ENCODE peak calls at places on chromosomes 11 and 22, in seven cellular contexts. W is skeletal muscle cell, F is H9, L is anterior cingulate cortex, X is NCI-H2081 treated with DMSO at 0.1 percent for 48 hours, K is GM12891, P is CMK. S is an unnamed sample.

GRCh38 chr11:110031171-110031570 is 62.0 kb upstream of the ZC3H12C start:
- DNase-seq in W (no peak), F (no peak), L (no peak), X (no peak), K (no peak), P (no peak), S (no peak)

GRCh38 chr22:25051983-25052710 is 99.6 kb downstream of the KIAA1671 start:
- DNase-seq in W (no peak), F (no peak), L (no peak), X (no peak), K (no peak), P (no peak), S (peak; percentile 53)

GRCh38 chr11:8252388-8252787 is 11.3 kb downstream of the LMO1 start:
- DNase-seq in W (no peak), F (peak; percentile 12), L (no peak), X (no peak), K (no peak), P (no peak), S (no peak)

GRCh38 chr11:86932942-86933875 is 22.0 kb downstream of the FZD4 start:
- DNase-seq in W (no peak), F (no peak), L (no peak), X (no peak), K (no peak), P (no peak), S (no peak)

GRCh38 chr11:91922846-91923245 is 301.8 kb upstream of the FAT3 start:
- DNase-seq in W (no peak), F (no peak), L (no peak), X (no peak), K (no peak), P (no peak), S (no peak)

GRCh38 chr11:79117488-79117887 is 323.3 kb downstream of the TENM4 start:
- DNase-seq in W (no peak), F (no peak), L (no peak), X (no peak), K (no peak), P (no peak), S (no peak)

GRCh38 chr22:33227791-33228190 is 169.6 kb upstream of the SYN3 start:
- DNase-seq in W (no peak), F (no peak), L (no peak), X (no peak), K (no peak), P (no peak), S (no peak)

GRCh38 chr11:77211594-77212251 is 83.7 kb downstream of the MYO7A start:
- DNase-seq in W (no peak), F (no peak), L (no peak), X (no peak), K (peak; percentile 5), P (no peak), S (no peak)

GRCh38 chr11:69922015-69922595 is 102.9 kb upstream of the FGF3 start:
- DNase-seq in W (no peak), F (no peak), L (no peak), X (no peak), K (no peak), P (no peak), S (no peak)

GRCh38 chr11:16418698-16419097 is 62.4 kb upstream of the SOX6 start:
- DNase-seq in W (no peak), F (no peak), L (no peak), X (no peak), K (no peak), P (no peak), S (no peak)

GRCh38 chr11:112310414-112310813 is 49.8 kb upstream of the PLET1 start:
- DNase-seq in W (peak; percentile 41), F (no peak), L (no peak), X (no peak), K (no peak), P (no peak), S (no peak)

GRCh38 chr11:129852125-129852740 is 36.6 kb downstream of the TMEM45B start:
- DNase-seq in W (no peak), F (no peak), L (no peak), X (no peak), K (no peak), P (no peak), S (no peak)

GRCh38 chr22:46081036-46081830 is 69.1 kb upstream of the PPARA start:
- DNase-seq in W (no peak), F (no peak), L (no peak), X (no peak), K (no peak), P (no peak), S (no peak)

GRCh38 chr11:15327786-15328231 is 213.1 kb downstream of the INSC start:
- DNase-seq in W (peak; percentile 2), F (peak; percentile 87), L (peak; percentile 18), X (no peak), K (peak; percentile 22), P (peak; percentile 2), S (peak; percentile 54)

GRCh38 chr11:119169272-119169719 is 771 bp downstream of the NLRX1 start:
- DNase-seq in W (no peak), F (peak; percentile 88), L (no peak), X (no peak), K (peak; percentile 52), P (no peak), S (no peak)

GRCh38 chr22:42116848-42117424 is 13.7 kb downstream of the CYP2D6 start:
- DNase-seq in W (no peak), F (peak; percentile 64), L (no peak), X (no peak), K (no peak), P (no peak), S (no peak)

GRCh38 chr11:72617080-72617744 is 57.0 kb downstream of the PDE2A start:
- DNase-seq in W (no peak), F (no peak), L (peak; percentile 44), X (no peak), K (no peak), P (no peak), S (no peak)

GRCh38 chr11:13297917-13298356 is 20.3 kb downstream of the BMAL1 start:
- DNase-seq in W (no peak), F (no peak), L (no peak), X (no peak), K (no peak), P (no peak), S (peak; percentile 34)

GRCh38 chr11:118892515-118892914 is 8.8 kb downstream of the CXCR5 start:
- DNase-seq in W (no peak), F (no peak), L (no peak), X (no peak), K (no peak), P (no peak), S (peak; percentile 21)

GRCh38 chr11:128749986-128750385 is 56.1 kb downstream of the FLI1 start:
- DNase-seq in W (no peak), F (no peak), L (no peak), X (no peak), K (no peak), P (no peak), S (no peak)

GRCh38 chr22:44224166-44224565 is 43.4 kb downstream of the PARVG start:
- DNase-seq in W (no peak), F (no peak), L (no peak), X (no peak), K (no peak), P (no peak), S (no peak)